ENCODE peak calls at places on chromosomes 4 and X, in four cellular contexts. K, W, N and C are unnamed samples.

GRCh38 chrX:153599192-153600031 is 473 bp upstream of the CCNQ start:
- DNase-seq in W (peak), N (peak), K (peak), C (peak)

GRCh38 chr4:156103306-156103705 is 149.6 kb upstream of the CTSO start:
- DNase-seq in W (no peak), N (no peak), K (no peak), C (no peak)

GRCh38 chr4:16197842-16198241 is 28.4 kb downstream of the TAPT1 start:
- DNase-seq in W (no peak), K (no peak), N (no peak), C (no peak)

GRCh38 chrX:26262121-26262523 is 46.2 kb downstream of the MAGEB5 start:
- DNase-seq in N (no peak), K (no peak), W (no peak), C (no peak)

GRCh38 chr4:89469930-89470375 is 162.4 kb upstream of the GPRIN3 start:
- DNase-seq in W (no peak), N (peak), K (no peak), C (no peak)

GRCh38 chr4:39043058-39043696 is 11.0 kb upstream of the TMEM156 start:
- DNase-seq in K (peak), W (no peak), N (no peak), C (no peak)

GRCh38 chrX:149504226-149504914 is 736 bp downstream of the IDS start:
- DNase-seq in N (no peak), K (no peak), W (peak), C (peak)

GRCh38 chrX:47316276-47317025 is 53.9 kb upstream of the ZNF157 start:
- DNase-seq in N (no peak), W (no peak), K (no peak), C (peak)

GRCh38 chrX:16436348-16437188 is 213.4 kb upstream of the S100G start:
- DNase-seq in W (peak), N (peak), K (peak), C (peak)

GRCh38 chrX:69615779-69616519 is at the start of gene EDA:
- DNase-seq in W (peak), N (no peak), K (peak), C (peak)

GRCh38 chr4:8766610-8767009 is 105.0 kb downstream of the HMX1 start:
- DNase-seq in N (no peak), W (no peak), K (no peak), C (no peak)

GRCh38 chrX:14344172-14344940 is 185.0 kb upstream of the GLRA2 start:
- DNase-seq in N (no peak), W (no peak), K (no peak), C (no peak)

GRCh38 chr4:56234098-56234497 is 153.2 kb downstream of the AASDH start:
- DNase-seq in N (no peak), W (no peak), K (no peak), C (no peak)

GRCh38 chr4:1793496-1793840 is 375 bp downstream of the FGFR3 start:
- DNase-seq in N (no peak), W (peak), K (no peak), C (peak)

GRCh38 chr4:25770844-25771243 is 91.9 kb downstream of the SEL1L3 start:
- DNase-seq in N (no peak), K (no peak), W (no peak), C (no peak)

GRCh38 chrX:104318330-104319009 is 63.7 kb upstream of the ESX1 start:
- DNase-seq in W (no peak), K (peak), N (no peak), C (no peak)

GRCh38 chrX:129490330-129490729 is 33.0 kb downstream of the SMARCA1 start:
- DNase-seq in W (no peak), N (no peak), K (no peak), C (no peak)

GRCh38 chrX:50117477-50117876 is 83.3 kb downstream of the AKAP4 start:
- DNase-seq in N (no peak), W (no peak), K (no peak), C (no peak)

GRCh38 chr4:137968956-137969709 is 273.0 kb downstream of the SLC7A11 start:
- DNase-seq in W (peak), K (no peak), N (no peak), C (no peak)

GRCh38 chr4:69440312-69440711 is 55.4 kb downstream of the UGT2B4 start:
- DNase-seq in N (no peak), W (no peak), K (no peak), C (no peak)

GRCh38 chr4:15779336-15779735 is 1.2 kb downstream of the CD38 start:
- DNase-seq in W (no peak), N (no peak), K (peak), C (no peak)

GRCh38 chrX:150148749-150149672 is 210.7 kb upstream of the EOLA2 start:
- DNase-seq in W (no peak), N (no peak), K (no peak), C (no peak)

GRCh38 chrX:20418379-20418778 is 151.7 kb upstream of the RPS6KA3 start:
- DNase-seq in K (no peak), W (no peak), N (no peak), C (no peak)

GRCh38 chr4:169398294-169398693 is 127.5 kb upstream of the SH3RF1 start:
- DNase-seq in W (no peak), N (no peak), K (no peak), C (no peak)

GRCh38 chr4:109947918-109948317 is 35.2 kb downstream of the EGF start:
- DNase-seq in W (no peak), N (no peak), K (no peak), C (no peak)

GRCh38 chr4:177583000-177583399 is 140.8 kb upstream of the AGA start:
- DNase-seq in W (no peak), K (no peak), N (no peak), C (no peak)

GRCh38 chrX:1108451-1109445 is 103.7 kb downstream of the CRLF2 start:
- DNase-seq in W (no peak), N (no peak), K (no peak), C (no peak)

GRCh38 chr4:37453004-37453360 is 208.4 kb downstream of the NWD2 start:
- DNase-seq in W (peak), N (peak), K (peak), C (peak)

GRCh38 chr4:56671373-56671772 is 9.7 kb downstream of the HOPX start:
- DNase-seq in W (no peak), N (no peak), K (no peak), C (no peak)

GRCh38 chrX:148134578-148134977 is 153.4 kb downstream of the FMR1NB start:
- DNase-seq in W (no peak), K (no peak), N (no peak), C (no peak)

GRCh38 chr4:104524591-104524990 is 29.9 kb upstream of the CXXC4 start:
- DNase-seq in W (no peak), N (no peak), K (no peak), C (no peak)

GRCh38 chr4:7464259-7464655 is 29.5 kb upstream of the PSAPL1 start:
- DNase-seq in K (no peak), W (no peak), N (no peak), C (no peak)

GRCh38 chr4:30002345-30002744 is 717.8 kb upstream of the PCDH7 start:
- DNase-seq in K (no peak), N (no peak), W (no peak), C (no peak)

DNA sequence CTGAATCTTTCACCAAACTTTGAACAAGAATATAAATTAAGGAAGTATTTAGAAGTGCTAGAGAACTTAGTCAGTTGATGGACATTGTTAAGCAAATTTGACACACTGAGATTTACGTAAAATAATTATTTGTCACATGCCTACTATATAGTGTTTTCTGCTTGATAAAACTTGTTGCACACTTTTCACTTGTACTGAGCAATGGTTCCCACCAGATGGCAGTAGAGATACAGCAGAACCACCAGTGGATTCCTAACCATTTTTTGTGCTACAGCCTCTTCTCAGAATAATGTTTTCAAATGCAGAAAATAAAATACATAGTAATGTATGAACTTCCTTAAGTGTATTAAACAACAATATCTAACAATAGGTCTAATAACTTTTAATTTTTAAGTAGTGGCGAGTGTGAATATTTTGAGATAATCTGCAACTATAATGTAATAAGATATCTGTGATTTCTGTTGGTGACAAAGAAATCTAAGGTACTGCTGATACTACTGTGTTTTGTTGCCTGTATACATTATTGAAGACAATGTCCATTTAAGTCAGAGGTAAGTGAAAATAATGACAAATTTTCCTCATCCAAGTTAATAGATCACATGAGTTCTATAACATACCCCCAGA is 81.2 kb downstream of the APOOL start:
- DNase-seq in W (peak), K (peak), N (peak), C (peak)
- TF ChIP-seq TARDBP in W (no peak), K (no peak), N (no peak), C (no peak)

GRCh38 chr4:113070755-113071154 is 21.3 kb downstream of the ANK2 start:
- DNase-seq in N (no peak), K (no peak), W (no peak), C (no peak)

GRCh38 chr4:113071811-113072210 is 22.4 kb downstream of the ANK2 start:
- DNase-seq in K (no peak), N (no peak), W (no peak), C (no peak)

GRCh38 chr4:113065629-113066028 is 16.2 kb downstream of the ANK2 start:
- DNase-seq in W (no peak), K (no peak), N (no peak), C (no peak)

GRCh38 chr4:113073614-113074013 is 24.2 kb downstream of the ANK2 start:
- DNase-seq in K (no peak), W (no peak), N (no peak), C (no peak)

GRCh38 chr4:113069212-113069892 is 19.9 kb downstream of the ANK2 start:
- DNase-seq in W (no peak), K (peak), N (no peak), C (no peak)
- TF ChIP-seq TARDBP in W (no peak), K (no peak), N (no peak), C (no peak)

GRCh38 chr4:112343330-112343729 is 46.2 kb downstream of the ALPK1 start:
- DNase-seq in K (no peak), N (no peak), W (no peak), C (no peak)

GRCh38 chr4:112352736-112353135 is 55.6 kb downstream of the ALPK1 start:
- DNase-seq in N (no peak), W (no peak), K (no peak), C (no peak)

DNA sequence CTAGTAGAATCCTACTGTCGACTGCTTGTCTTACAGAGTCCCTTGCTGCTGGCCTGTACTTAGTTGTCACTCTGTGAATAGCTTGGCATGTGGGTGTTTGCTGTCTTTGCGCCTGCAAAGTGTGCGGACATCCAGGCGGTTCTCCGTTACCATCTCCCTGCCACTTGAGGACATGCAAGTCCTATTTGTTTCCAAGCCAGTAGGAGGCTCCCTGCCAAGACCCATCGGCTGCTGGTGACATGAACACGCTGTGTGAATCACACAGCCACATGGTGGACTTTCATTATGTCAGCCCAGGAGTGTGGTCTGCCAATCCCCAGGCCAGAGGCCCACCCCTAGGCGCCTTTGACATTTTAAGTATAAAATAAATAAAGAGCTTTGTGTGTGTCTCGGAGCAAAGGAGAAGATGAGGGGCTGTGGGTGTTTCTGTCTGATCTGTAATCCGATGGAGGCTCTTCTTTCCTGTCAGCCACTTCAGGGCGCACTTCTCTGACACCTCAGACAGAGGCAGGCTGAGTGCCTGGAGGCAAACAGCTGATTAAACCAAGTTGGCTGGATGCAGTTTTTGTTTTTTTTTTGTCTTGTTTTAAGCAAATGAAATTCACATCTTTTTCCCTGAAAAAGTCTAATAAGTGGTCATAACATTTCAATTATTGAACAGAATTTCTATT is 51.5 kb downstream of the ALPK1 start:
- DNase-seq in K (peak), W (no peak), N (no peak), C (peak)
- TF ChIP-seq TARDBP in K (no peak), W (no peak), N (no peak), C (no peak)

GRCh38 chr4:33658971-33659370 is 2585.3 kb downstream of the ARAP2 start:
- DNase-seq in N (no peak), W (no peak), K (no peak), C (no peak)
- TF ChIP-seq TARDBP in N (no peak), W (no peak), K (no peak), C (no peak)